ENCODE peak calls at places on chromosomes 7 and 10, in four cellular contexts. One of them, this sample, is unnamed.

GRCh38 chr7:43193905-43194304 is 81.5 kb downstream of the HECW1 start:
- DNase-seq in activated T-cell treated with anti-CD3 and anti-CD28 coated beads, Interleukin-2, amount 50 U/mL, for 72 hours: no peak
- DNase-seq in LoVo: no peak
- DNase-seq in RWPE1: no peak
- DNase-seq in this sample: no peak

GRCh38 chr7:54546081-54546985 is 4.2 kb downstream of the VSTM2A start:
- DNase-seq in activated T-cell treated with anti-CD3 and anti-CD28 coated beads, Interleukin-2, amount 50 U/mL, for 72 hours: no peak
- DNase-seq in LoVo: no peak
- DNase-seq in RWPE1: peak; percentile 51
- DNase-seq in this sample: peak; percentile 48

GRCh38 chr7:34759477-34760125 is 101.6 kb downstream of the NPSR1 start:
- DNase-seq in activated T-cell treated with anti-CD3 and anti-CD28 coated beads, Interleukin-2, amount 50 U/mL, for 72 hours: no peak
- DNase-seq in LoVo: peak; percentile 53
- DNase-seq in RWPE1: peak; percentile 47
- DNase-seq in this sample: peak; percentile 57

GRCh38 chr10:63718453-63718852 is 197.3 kb downstream of the REEP3 start:
- DNase-seq in activated T-cell treated with anti-CD3 and anti-CD28 coated beads, Interleukin-2, amount 50 U/mL, for 72 hours: no peak
- DNase-seq in LoVo: no peak
- DNase-seq in RWPE1: no peak
- DNase-seq in this sample: no peak

GRCh38 chr7:143410523-143411004 is 1.9 kb upstream of the EPHA1 start:
- DNase-seq in activated T-cell treated with anti-CD3 and anti-CD28 coated beads, Interleukin-2, amount 50 U/mL, for 72 hours: no peak
- DNase-seq in LoVo: no peak
- DNase-seq in RWPE1: no peak
- DNase-seq in this sample: no peak

GRCh38 chr10:69831231-69831855 is 29.6 kb downstream of the COL13A1 start:
- DNase-seq in activated T-cell treated with anti-CD3 and anti-CD28 coated beads, Interleukin-2, amount 50 U/mL, for 72 hours: no peak
- DNase-seq in LoVo: no peak
- DNase-seq in RWPE1: no peak
- DNase-seq in this sample: no peak

GRCh38 chr7:23062452-23062851 is 43.1 kb upstream of the KLHL7 start:
- DNase-seq in activated T-cell treated with anti-CD3 and anti-CD28 coated beads, Interleukin-2, amount 50 U/mL, for 72 hours: no peak
- DNase-seq in LoVo: no peak
- DNase-seq in RWPE1: peak; percentile 64
- DNase-seq in this sample: no peak

GRCh38 chr7:55026086-55026790 is 7.4 kb downstream of the EGFR start:
- DNase-seq in activated T-cell treated with anti-CD3 and anti-CD28 coated beads, Interleukin-2, amount 50 U/mL, for 72 hours: no peak
- DNase-seq in LoVo: no peak
- DNase-seq in RWPE1: no peak
- DNase-seq in this sample: no peak

GRCh38 chr7:74479066-74479781 is 25.5 kb downstream of the GTF2IRD1 start:
- DNase-seq in activated T-cell treated with anti-CD3 and anti-CD28 coated beads, Interleukin-2, amount 50 U/mL, for 72 hours: no peak
- DNase-seq in LoVo: peak; percentile 37
- DNase-seq in RWPE1: no peak
- DNase-seq in this sample: no peak

GRCh38 chr10:101587725-101588614 is at the start of the genes DPCD and POLL:
- DNase-seq in activated T-cell treated with anti-CD3 and anti-CD28 coated beads, Interleukin-2, amount 50 U/mL, for 72 hours: peak; percentile 96
- DNase-seq in LoVo: peak; percentile 96
- DNase-seq in RWPE1: peak; percentile 98
- DNase-seq in this sample: peak; percentile 98

GRCh38 chr10:19931886-19932285 is 115.7 kb downstream of the PLXDC2 start:
- DNase-seq in activated T-cell treated with anti-CD3 and anti-CD28 coated beads, Interleukin-2, amount 50 U/mL, for 72 hours: no peak
- DNase-seq in LoVo: no peak
- DNase-seq in RWPE1: no peak
- DNase-seq in this sample: no peak

GRCh38 chr7:108808556-108808955 is 238.9 kb downstream of the DNAJB9 start:
- DNase-seq in activated T-cell treated with anti-CD3 and anti-CD28 coated beads, Interleukin-2, amount 50 U/mL, for 72 hours: no peak
- DNase-seq in LoVo: no peak
- DNase-seq in RWPE1: no peak
- DNase-seq in this sample: no peak

GRCh38 chr7:15829689-15830088 is 143.2 kb upstream of the MEOX2 start:
- DNase-seq in activated T-cell treated with anti-CD3 and anti-CD28 coated beads, Interleukin-2, amount 50 U/mL, for 72 hours: no peak
- DNase-seq in LoVo: no peak
- DNase-seq in RWPE1: no peak
- DNase-seq in this sample: no peak

GRCh38 chr7:135147899-135148721 is at the start of gene TMEM140:
- DNase-seq in activated T-cell treated with anti-CD3 and anti-CD28 coated beads, Interleukin-2, amount 50 U/mL, for 72 hours: peak; percentile 69
- DNase-seq in LoVo: peak; percentile 81
- DNase-seq in RWPE1: peak; percentile 28
- DNase-seq in this sample: peak; percentile 76

This sample was measured in hepatocyte.